ENCODE peak calls at places on chromosomes 16 and 17, in seven cellular contexts. S, N, E, U, D, P and Y are unnamed samples.

GRCh38 chr16:2142942-2143868 is 5.2 kb upstream of the RAB26 start:
- DNase-seq in E (no peak), S (no peak), U (no peak), D (no peak), N (no peak), P (no peak), Y (no peak)

GRCh38 chr17:73091770-73092517 is 544 bp downstream of the SLC39A11 start:
- DNase-seq in N (peak; percentile 39), U (peak; percentile 71), S (peak; percentile 19), D (no peak), P (peak; percentile 58), E (no peak), Y (peak; percentile 69)

GRCh38 chr16:79973320-79973719 is 372.8 kb upstream of the MAF start:
- DNase-seq in U (no peak), D (no peak), E (no peak), S (no peak), P (no peak), N (no peak), Y (no peak)

GRCh38 chr17:38403491-38403890 is 24.8 kb upstream of the ARHGAP23 start:
- DNase-seq in D (no peak), E (no peak), N (no peak), U (peak; percentile 42), P (peak; percentile 57), S (no peak), Y (peak; percentile 54)

GRCh38 chr16:75099075-75099667 is 17.4 kb downstream of the LDHD start:
- DNase-seq in U (no peak), S (no peak), D (no peak), P (no peak), E (no peak), N (no peak), Y (no peak)

GRCh38 chr16:8486985-8487384 is 103.3 kb downstream of the TMEM114 start:
- DNase-seq in S (no peak), D (no peak), E (no peak), P (no peak), U (no peak), N (no peak), Y (no peak)

GRCh38 chr17:28405632-28406477 is at the start of gene SLC46A1:
- DNase-seq in D (peak; percentile 60), U (peak; percentile 68), P (peak; percentile 79), N (peak; percentile 74), S (no peak), E (no peak), Y (peak; percentile 85)

GRCh38 chr17:61832463-61832862 is 30.9 kb downstream of the BRIP1 start:
- DNase-seq in U (no peak), S (no peak), D (no peak), N (no peak), P (no peak), E (no peak), Y (no peak)

GRCh38 chr17:38893612-38894011 is 23.8 kb downstream of the LASP1 start:
- DNase-seq in U (peak; percentile 13), P (no peak), S (no peak), N (peak; percentile 56), E (no peak), D (no peak), Y (no peak)

GRCh38 chr17:31487648-31488263 is 96.3 kb downstream of the RAB11FIP4 start:
- DNase-seq in N (peak; percentile 90), E (peak; percentile 96), S (peak; percentile 95), D (peak; percentile 85), U (peak; percentile 98), P (peak; percentile 88), Y (peak; percentile 95)

GRCh38 chr17:42784811-42785592 is 4.6 kb downstream of the WNK4 start:
- DNase-seq in S (no peak), D (no peak), N (no peak), E (no peak), P (no peak), U (no peak), Y (no peak)

GRCh38 chr17:49497147-49498036 is 2.3 kb downstream of the NGFR start:
- DNase-seq in U (peak; percentile 94), P (peak; percentile 78), D (no peak), N (peak; percentile 65), E (no peak), S (no peak), Y (no peak)